ENCODE peak calls at places on chromosomes 3 and 15, in nine cellular contexts. V is endothelial cell of umbilical vein, I is upper lobe of right lung, N is fibroblast of lung, H is tibial artery, F is mammary epithelial cell, A is MM.1S, E is suprapubic skin, B is Panc1. X is an unnamed sample.

GRCh38 chr15:63856711-63857458 is 23.1 kb upstream of the HERC1 start:
- DNase-seq in V (peak), I (no peak), N (peak), H (no peak), F (peak), A (no peak), E (no peak), B (no peak), X (no peak)

GRCh38 chr15:21261396-21261964 is 178.8 kb downstream of the POTEB3 start:
- DNase-seq in V (no peak), I (peak), N (no peak), H (no peak), F (peak), A (no peak), E (no peak), B (no peak), X (no peak)

GRCh38 chr3:111246967-111247760 is 175.5 kb downstream of the NECTIN3 start:
- DNase-seq in V (no peak), I (no peak), N (peak), H (no peak), F (peak), A (no peak), E (no peak), B (no peak), X (no peak)

GRCh38 chr3:47578119-47578630 is 490 bp downstream of the CSPG5 start:
- DNase-seq in V (no peak), I (peak), N (no peak), H (no peak), F (no peak), A (peak), E (no peak), B (no peak), X (peak)

GRCh38 chr15:81195339-81195864 is 1.3 kb upstream of the IL16 start:
- DNase-seq in V (no peak), I (no peak), N (no peak), H (no peak), F (no peak), A (no peak), E (peak), B (no peak), X (no peak)

GRCh38 chr3:106261915-106262683 is 393.3 kb upstream of the CBLB start:
- DNase-seq in V (no peak), I (no peak), N (peak), H (no peak), F (peak), A (no peak), E (no peak), B (no peak), X (no peak)

GRCh38 chr15:63539517-63539916 is 35.1 kb downstream of the USP3 start:
- DNase-seq in V (peak), I (no peak), N (no peak), H (no peak), F (no peak), A (no peak), E (no peak), B (no peak), X (no peak)

GRCh38 chr15:62912808-62913207 is 129.7 kb upstream of the TPM1 start:
- DNase-seq in V (no peak), I (no peak), N (no peak), H (no peak), F (no peak), A (no peak), E (no peak), B (no peak), X (no peak)

GRCh38 chr3:39383190-39383912 is at the start of gene SLC25A38:
- DNase-seq in V (peak), I (peak), N (peak), H (peak), F (peak), A (peak), E (peak), B (peak), X (no peak)

GRCh38 chr15:100186960-100187359 is 154.8 kb downstream of the ADAMTS17 start:
- DNase-seq in V (no peak), I (no peak), N (no peak), H (no peak), F (no peak), A (no peak), E (no peak), B (no peak), X (no peak)

GRCh38 chr15:75947117-75947516 is 43.4 kb downstream of the FBXO22 start:
- DNase-seq in V (no peak), I (no peak), N (peak), H (no peak), F (peak), A (no peak), E (no peak), B (no peak), X (no peak)

GRCh38 chr3:26718295-26718694 is 95.7 kb downstream of the LRRC3B start:
- DNase-seq in V (no peak), I (no peak), N (no peak), H (no peak), F (no peak), A (no peak), E (no peak), B (no peak), X (no peak)

GRCh38 chr3:58333206-58334012 is 717 bp downstream of the PXK start:
- DNase-seq in V (peak), I (peak), N (no peak), H (peak), F (no peak), A (peak), E (no peak), B (no peak), X (peak)

GRCh38 chr3:111539351-111540331 is 2.4 kb upstream of the CD96 start:
- DNase-seq in V (no peak), I (peak), N (peak), H (no peak), F (peak), A (peak), E (no peak), B (peak), X (peak)

GRCh38 chr15:69704229-69704628 is 251.6 kb downstream of the RPLP1 start:
- DNase-seq in V (no peak), I (no peak), N (peak), H (no peak), F (peak), A (no peak), E (no peak), B (no peak), X (no peak)

GRCh38 chr3:42651248-42652091 is 2.0 kb upstream of the ZBTB47 start:
- DNase-seq in V (no peak), I (no peak), N (peak), H (peak), F (peak), A (no peak), E (no peak), B (no peak), X (no peak)

GRCh38 chr3:13871791-13872190 is 8.1 kb downstream of the WNT7A start:
- DNase-seq in V (no peak), I (no peak), N (no peak), H (no peak), F (no peak), A (no peak), E (no peak), B (no peak), X (no peak)

GRCh38 chr3:13868844-13869724 is 10.8 kb downstream of the WNT7A start:
- DNase-seq in V (no peak), I (no peak), N (no peak), H (no peak), F (no peak), A (no peak), E (no peak), B (no peak), X (no peak)

GRCh38 chr3:13869944-13870343 is 9.9 kb downstream of the WNT7A start:
- DNase-seq in V (no peak), I (no peak), N (no peak), H (no peak), F (no peak), A (no peak), E (no peak), B (no peak), X (no peak)

GRCh38 chr3:13872451-13872850 is 7.4 kb downstream of the WNT7A start:
- DNase-seq in V (no peak), I (no peak), N (no peak), H (no peak), F (no peak), A (no peak), E (no peak), B (no peak), X (peak)

DNA sequence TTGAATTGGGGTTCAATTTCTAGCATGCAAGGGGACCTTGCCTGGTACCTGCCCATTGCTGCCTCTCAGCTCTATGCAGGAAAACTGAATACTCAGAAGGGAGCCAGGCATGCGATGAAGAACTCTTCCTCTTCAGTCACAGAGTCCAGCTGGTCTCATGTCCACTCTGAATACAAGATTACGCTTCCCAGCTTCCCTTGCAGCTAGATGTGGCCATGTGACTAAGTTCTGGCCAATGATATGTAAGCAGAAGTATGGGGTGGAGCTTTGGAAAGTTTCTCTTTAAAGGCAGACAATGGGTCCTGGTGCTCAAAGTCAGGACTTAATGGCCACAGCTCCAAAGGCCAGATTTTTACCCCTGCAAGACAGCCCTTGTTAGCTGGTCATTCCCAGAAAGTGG is 9.0 kb downstream of the WNT7A start:
- DNase-seq in V (no peak), I (no peak), N (no peak), H (no peak), F (no peak), A (no peak), E (no peak), B (no peak), X (no peak)
- H3K27ac ChIP-seq in V (no peak), I (no peak), N (no peak), H (no peak), F (no peak), A (no peak), E (no peak), B (no peak), X (no peak)

GRCh38 chr3:185786956-185787877 is 37.6 kb downstream of the IGF2BP2 start:
- DNase-seq in V (no peak), I (no peak), N (no peak), H (no peak), F (no peak), A (no peak), E (no peak), B (no peak), X (no peak)
- H3K27ac ChIP-seq in V (no peak), I (no peak), N (no peak), H (no peak), F (peak), A (no peak), E (no peak), B (no peak), X (no peak)

DNA sequence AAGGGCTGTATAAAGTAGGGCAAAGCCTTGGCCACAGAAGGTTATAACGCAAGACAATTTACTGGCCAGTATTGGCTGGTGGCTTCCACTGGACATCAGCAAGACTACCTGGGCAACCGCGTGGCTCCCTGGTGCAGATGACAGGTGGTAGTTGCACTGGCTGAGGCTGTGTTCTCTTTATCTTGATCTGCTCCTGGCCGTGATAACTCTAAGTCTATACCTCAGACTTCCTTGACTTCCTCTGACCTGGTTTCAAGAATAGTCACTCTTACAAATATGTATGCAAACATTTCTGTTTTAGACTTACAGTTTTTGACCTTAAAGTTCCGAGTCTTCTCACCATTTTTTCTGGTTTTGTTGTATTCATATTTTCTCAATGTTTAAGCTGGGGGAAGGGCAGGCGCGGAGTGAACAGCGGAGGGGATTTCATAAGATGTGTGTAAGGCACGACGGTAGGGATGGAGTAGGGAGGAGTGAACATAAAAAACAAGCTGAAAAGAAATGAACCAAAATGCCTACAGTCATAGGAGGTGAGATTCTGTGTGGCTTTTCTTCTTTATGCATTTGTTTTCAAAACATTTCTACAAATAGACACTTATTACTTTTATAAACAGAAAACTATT is 15.2 kb upstream of the TMEM212 start:
- DNase-seq in V (no peak), I (no peak), N (no peak), H (no peak), F (no peak), A (no peak), E (no peak), B (no peak), X (peak)
- H3K27ac ChIP-seq in V (no peak), I (no peak), N (no peak), H (no peak), F (no peak), A (no peak), E (no peak), B (no peak), X (no peak)

GRCh38 chr15:73926191-73927002 is at the start of gene LOXL1:
- DNase-seq in V (peak), I (peak), N (peak), H (peak), F (peak), A (no peak), E (no peak), B (no peak), X (no peak)

GRCh38 chr15:73927476-73928240 is 1.4 kb downstream of the LOXL1 start:
- DNase-seq in V (peak), I (peak), N (peak), H (peak), F (peak), A (peak), E (no peak), B (no peak), X (no peak)

GRCh38 chr15:73928971-73929627 is 2.8 kb downstream of the LOXL1 start:
- DNase-seq in V (no peak), I (no peak), N (no peak), H (peak), F (no peak), A (no peak), E (no peak), B (no peak), X (no peak)

GRCh38 chr15:73928241-73928579 is 1.9 kb downstream of the LOXL1 start:
- DNase-seq in V (no peak), I (no peak), N (no peak), H (peak), F (no peak), A (no peak), E (no peak), B (no peak), X (no peak)

GRCh38 chr15:73927003-73927475 is 777 bp downstream of the LOXL1 start:
- DNase-seq in V (peak), I (peak), N (no peak), H (peak), F (no peak), A (no peak), E (no peak), B (no peak), X (peak)
- H3K27ac ChIP-seq in V (no peak), I (peak), N (peak), H (peak), F (no peak), A (no peak), E (peak), B (no peak), X (no peak)